ENCODE peak calls at places on chromosomes 12 and 14, in eight cellular contexts. V, F, I, K, P, R, U and M are unnamed samples.

GRCh38 chr14:44494125-44494524 is 13.0 kb downstream of the FSCB start:
- DNase-seq in I (no peak), V (no peak), U (no peak), F (no peak), P (no peak), R (no peak), K (no peak), M (no peak)

GRCh38 chr12:124938066-124938465 is 23.6 kb upstream of the UBC start:
- DNase-seq in P (no peak), R (no peak), K (no peak), I (no peak), V (no peak), U (no peak), F (no peak), M (no peak)

GRCh38 chr12:52537101-52537500 is 15.8 kb downstream of the KRT71 start:
- DNase-seq in K (no peak), R (no peak), U (no peak), P (no peak), I (no peak), V (no peak), F (no peak), M (no peak)

GRCh38 chr12:69575346-69575745 is 9.9 kb upstream of the CCT2 start:
- DNase-seq in F (no peak), K (no peak), V (no peak), I (no peak), P (no peak), U (no peak), R (no peak), M (no peak)

GRCh38 chr12:76595056-76595455 is 35.5 kb upstream of the OSBPL8 start:
- DNase-seq in K (no peak), V (no peak), F (no peak), U (no peak), R (no peak), I (no peak), P (no peak), M (no peak)

GRCh38 chr12:31521972-31522371 is 69.0 kb downstream of the DENND5B start:
- DNase-seq in K (no peak), F (no peak), I (no peak), V (no peak), U (no peak), P (peak), R (no peak), M (no peak)

GRCh38 chr12:52200783-52201519 is 9.1 kb upstream of the KRT80 start:
- DNase-seq in V (no peak), I (no peak), U (no peak), K (no peak), P (no peak), R (no peak), F (no peak), M (no peak)

GRCh38 chr14:68208218-68208617 is 388.6 kb downstream of the RAD51B start:
- DNase-seq in V (no peak), U (no peak), K (no peak), I (no peak), P (peak), F (no peak), R (no peak), M (no peak)

GRCh38 chr12:54374555-54375257 is 9.8 kb downstream of the ZNF385A start:
- DNase-seq in U (no peak), I (no peak), F (no peak), V (no peak), P (no peak), R (no peak), K (peak), M (no peak)

GRCh38 chr12:81468206-81468605 is 290.9 kb downstream of the PPFIA2 start:
- DNase-seq in R (no peak), F (no peak), K (no peak), P (peak), I (no peak), U (no peak), V (no peak), M (no peak)

GRCh38 chr12:33180921-33181320 is 258.7 kb downstream of the SYT10 start:
- DNase-seq in R (no peak), I (no peak), U (no peak), P (no peak), F (no peak), V (no peak), K (no peak), M (no peak)

GRCh38 chr12:106814649-106815048 is 40.2 kb downstream of the RIC8B start:
- DNase-seq in F (no peak), K (no peak), P (no peak), R (no peak), I (no peak), V (no peak), U (no peak), M (no peak)

GRCh38 chr14:78704965-78705364 is 534.8 kb downstream of the NRXN3 start:
- DNase-seq in I (no peak), F (no peak), K (no peak), V (no peak), P (no peak), U (no peak), R (no peak), M (no peak)

GRCh38 chr14:104972301-104973211 is 5.6 kb downstream of the AHNAK2 start:
- DNase-seq in P (peak), I (peak), U (no peak), R (peak), F (no peak), V (no peak), K (peak), M (no peak)

GRCh38 chr12:95115641-95116040 is 42.2 kb upstream of the NR2C1 start:
- DNase-seq in U (no peak), V (no peak), R (no peak), I (no peak), P (no peak), K (no peak), F (no peak), M (no peak)

GRCh38 chr12:95118138-95118787 is 44.8 kb upstream of the NR2C1 start:
- DNase-seq in U (no peak), R (no peak), V (no peak), I (no peak), F (no peak), P (peak), K (no peak), M (no peak)

GRCh38 chr12:95117178-95117599 is 43.8 kb upstream of the NR2C1 start:
- DNase-seq in V (peak), R (no peak), U (peak), F (no peak), P (peak), K (no peak), I (peak), M (peak)

GRCh38 chr12:95116341-95116740 is 42.9 kb upstream of the NR2C1 start:
- DNase-seq in P (no peak), V (no peak), U (no peak), F (no peak), I (no peak), R (no peak), K (no peak), M (no peak)

GRCh38 chr12:95116773-95117172 is 43.4 kb upstream of the NR2C1 start:
- DNase-seq in V (no peak), R (peak), F (no peak), I (no peak), P (no peak), K (no peak), U (no peak), M (peak)
- H3K4me3 ChIP-seq in V (no peak), R (peak), F (no peak), I (no peak), P (no peak), K (no peak), U (no peak), M (no peak)

GRCh38 chr14:60166144-60166543 is 946 bp upstream of the DHRS7 start:
- DNase-seq in P (no peak), I (no peak), F (no peak), U (no peak), V (no peak), K (no peak), R (no peak), M (no peak)
- H3K4me3 ChIP-seq in P (no peak), I (no peak), F (peak), U (no peak), V (no peak), K (peak), R (no peak), M (peak)

DNA sequence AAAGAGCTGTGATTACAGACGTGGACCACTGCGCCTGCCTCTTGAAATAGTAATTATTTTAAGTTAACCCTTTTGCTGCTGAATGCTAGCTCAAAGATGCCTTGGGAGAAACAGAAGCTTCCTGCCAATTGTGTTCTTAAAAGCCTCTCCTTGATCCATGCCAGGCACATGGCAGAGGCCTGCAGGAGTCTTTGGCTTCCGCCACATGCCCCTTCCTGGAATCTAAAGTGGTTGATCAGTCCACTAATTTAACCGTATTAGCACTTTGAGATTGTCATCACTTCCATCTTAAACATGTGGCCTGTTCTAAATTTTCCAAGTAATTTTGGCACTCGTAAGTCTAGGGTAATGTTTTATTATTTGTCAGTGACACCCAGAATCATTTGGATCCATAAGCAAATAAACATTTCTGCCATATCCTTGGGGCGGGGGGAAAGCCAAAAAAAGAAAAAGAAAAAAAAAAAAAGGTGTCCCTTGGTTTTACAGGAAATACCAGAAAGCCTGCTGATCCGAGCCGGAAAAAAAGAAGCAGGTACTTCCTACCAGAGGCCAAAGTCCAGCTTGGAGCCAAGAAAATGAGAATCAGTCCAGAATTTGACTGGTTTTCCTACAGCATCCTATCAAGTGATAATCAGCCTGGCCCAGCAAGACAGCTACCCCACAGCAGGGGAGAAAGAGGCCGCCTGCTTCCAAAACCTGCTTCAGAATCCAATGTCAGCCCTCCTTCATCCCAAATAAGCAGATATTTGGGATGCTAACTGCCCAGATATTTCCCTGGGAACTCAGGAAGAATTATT is 104.8 kb downstream of the KCNK10 start:
- DNase-seq in R (no peak), U (no peak), P (no peak), K (no peak), V (no peak), F (no peak), I (no peak), M (no peak)
- H3K4me3 ChIP-seq in R (no peak), U (no peak), P (no peak), K (no peak), V (no peak), F (no peak), I (no peak), M (no peak)

DNA sequence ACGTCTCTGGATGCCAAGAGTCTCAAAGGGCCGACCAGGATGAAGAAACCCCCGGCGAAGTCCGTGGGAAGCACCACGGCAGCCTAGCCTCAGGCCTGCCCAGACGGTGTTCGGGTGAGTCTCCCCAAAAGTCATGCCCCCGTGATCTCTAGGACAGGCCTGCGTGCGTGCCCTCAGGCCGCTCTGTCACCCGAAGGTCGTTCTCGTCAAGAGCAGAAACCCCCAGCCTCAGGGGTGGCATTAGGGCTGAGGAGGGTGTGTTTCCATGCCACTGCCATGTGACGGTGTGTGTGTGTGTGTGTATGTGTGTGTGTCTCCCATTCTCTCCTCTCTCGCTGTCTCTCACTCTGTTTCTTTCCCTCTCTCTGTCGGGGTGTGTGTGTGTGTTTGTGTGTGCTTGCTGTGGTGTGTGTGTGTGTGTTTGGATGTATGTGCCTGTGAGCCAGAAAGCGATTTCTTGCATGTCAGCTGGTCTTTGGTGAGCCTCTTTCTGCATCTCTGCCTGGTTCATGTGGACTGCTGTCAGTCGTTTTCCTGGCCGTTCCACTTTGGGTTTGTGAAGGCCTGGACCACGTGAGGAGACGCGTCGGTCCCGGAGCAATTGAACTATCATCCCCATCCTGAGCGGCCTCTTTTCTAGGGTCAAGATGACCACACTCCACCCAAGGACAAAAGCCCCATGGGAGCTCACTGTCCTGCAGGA is 772.5 kb upstream of the ALG10B start:
- DNase-seq in P (no peak), R (no peak), K (no peak), V (no peak), I (no peak), F (peak), U (no peak), M (no peak)
- H3K4me3 ChIP-seq in P (no peak), R (no peak), K (no peak), V (no peak), I (no peak), F (no peak), U (no peak), M (no peak)